ENCODE peak calls at places on chromosome 22, in four cellular contexts. W is AG20443; Z is HEK293T; Q is activated CD8-positive, alpha-beta memory T cell treated with anti-CD3 and anti-CD28 coated beads for 24 hours. P is an unnamed sample.
A peak's percentile ranks its signal among the peaks of the same experiment; 100 is the strongest.

GRCh38 chr22:17606472-17606871 is 22.1 kb downstream of the ATP6V1E1 start:
- DNase-seq in Z (no peak), W (peak; percentile 22), Q (no peak), P (no peak)

GRCh38 chr22:31441652-31442051 is 42.2 kb downstream of the DRG1 start:
- DNase-seq in Q (no peak), Z (no peak), W (no peak), P (no peak)

GRCh38 chr22:27745809-27746208 is 55.7 kb downstream of the MN1 start:
- DNase-seq in W (no peak), Q (no peak), Z (no peak), P (no peak)

GRCh38 chr22:24067587-24068376 is 56.7 kb downstream of the CABIN1 start:
- DNase-seq in W (no peak), Z (no peak), Q (no peak), P (no peak)

GRCh38 chr22:48703265-48703941 is 1124.3 kb downstream of the BRD1 start:
- DNase-seq in W (no peak), Z (no peak), Q (no peak), P (no peak)

GRCh38 chr22:36337365-36338130 is 50.2 kb downstream of the MYH9 start:
- DNase-seq in W (no peak), Z (no peak), Q (no peak), P (no peak)

GRCh38 chr22:50089231-50090140 is at the start of gene MOV10L1:
- DNase-seq in Q (no peak), W (peak; percentile 50), Z (no peak), P (no peak)

GRCh38 chr22:42747701-42748513 is 27.2 kb upstream of the A4GALT start:
- DNase-seq in Z (no peak), W (peak; percentile 67), Q (no peak), P (peak; percentile 51)

GRCh38 chr22:26023104-26023775 is 146.0 kb upstream of the SEZ6L start:
- DNase-seq in W (no peak), Q (no peak), Z (no peak), P (no peak)

GRCh38 chr22:49567894-49568750 is 259.6 kb downstream of the BRD1 start:
- DNase-seq in Z (no peak), W (no peak), Q (no peak), P (no peak)

GRCh38 chr22:21076907-21077625 is 31.3 kb downstream of the LRRC74B start:
- DNase-seq in W (no peak), Z (no peak), Q (no peak), P (no peak)

GRCh38 chr22:47858773-47859306 is 1096.4 kb downstream of the TBC1D22A start:
- DNase-seq in Z (no peak), W (no peak), Q (no peak), P (no peak)

GRCh38 chr22:48510599-48510998 is 1317.1 kb downstream of the BRD1 start:
- DNase-seq in W (no peak), Z (no peak), Q (no peak), P (no peak)

GRCh38 chr22:22064580-22064979 is 82.0 kb upstream of the TOP3B start:
- DNase-seq in Z (no peak), W (no peak), Q (no peak), P (no peak)

GRCh38 chr22:38313384-38313955 is 3.8 kb downstream of the CSNK1E start:
- DNase-seq in W (peak; percentile 77), Q (no peak), Z (no peak), P (no peak)

GRCh38 chr22:46791201-46791731 is 28.8 kb downstream of the TBC1D22A start:
- DNase-seq in W (peak; percentile 82), Z (no peak), Q (peak; percentile 88), P (no peak)

GRCh38 chr22:48576333-48577013 is 1251.2 kb downstream of the BRD1 start:
- DNase-seq in W (peak; percentile 79), Q (no peak), Z (no peak), P (peak; percentile 35)

GRCh38 chr22:23150762-23151161 is 5.5 kb downstream of the RAB36 start:
- DNase-seq in Z (no peak), W (no peak), Q (no peak), P (no peak)

GRCh38 chr22:31313366-31314147 is 21.3 kb upstream of the PIK3IP1 start:
- DNase-seq in Z (peak; percentile 77), W (peak; percentile 86), Q (peak; percentile 85), P (peak; percentile 38)

GRCh38 chr22:36853407-36854099 is 7.3 kb upstream of the NCF4 start:
- DNase-seq in Z (peak; percentile 83), W (peak; percentile 62), Q (peak; percentile 96), P (peak; percentile 40)

GRCh38 chr22:27776410-27776958 is 25.1 kb downstream of the MN1 start:
- DNase-seq in Q (no peak), W (peak; percentile 84), Z (no peak), P (no peak)

GRCh38 chr22:46810856-46811786 is 48.7 kb downstream of the TBC1D22A start:
- DNase-seq in W (no peak), Q (peak; percentile 50), Z (no peak), P (no peak)

GRCh38 chr22:32818446-32819115 is 17.1 kb downstream of the TIMP3 start:
- DNase-seq in Q (no peak), W (no peak), Z (no peak), P (no peak)

GRCh38 chr22:20011993-20012740 is 4.5 kb downstream of the ARVCF start:
- DNase-seq in Q (no peak), Z (no peak), W (no peak), P (no peak)

GRCh38 chr22:49035818-49036457 is 791.7 kb downstream of the BRD1 start:
- DNase-seq in W (no peak), Q (no peak), Z (no peak), P (no peak)

GRCh38 chr22:46058591-46059519 is 81.9 kb upstream of the WNT7B start:
- DNase-seq in Q (peak; percentile 54), Z (no peak), W (peak; percentile 10), P (no peak)

GRCh38 chr22:24106385-24107381 is 74.6 kb upstream of the SUSD2 start:
- DNase-seq in Z (no peak), Q (peak; percentile 67), W (no peak), P (no peak)

GRCh38 chr22:50674606-50675552 is 2.3 kb downstream of the SHANK3 start:
- DNase-seq in W (peak; percentile 61), Z (peak; percentile 84), Q (peak; percentile 65), P (peak; percentile 40)

GRCh38 chr22:25899566-25899965 is 157.6 kb downstream of the MYO18B start:
- DNase-seq in Z (no peak), Q (no peak), W (no peak), P (no peak)

GRCh38 chr22:37959231-37959825 is 5.8 kb downstream of the POLR2F start:
- DNase-seq in Z (no peak), W (no peak), Q (no peak), P (no peak)

GRCh38 chr22:46432164-46433068 is 96.9 kb downstream of the TRMU start:
- DNase-seq in Z (no peak), Q (peak; percentile 72), W (no peak), P (no peak)

GRCh38 chr22:20028855-20029549 is 8.1 kb downstream of the TANGO2 start:
- DNase-seq in W (no peak), Q (no peak), Z (no peak), P (no peak)

GRCh38 chr22:28021998-28022660 is 103.1 kb upstream of the PITPNB start:
- DNase-seq in Q (no peak), Z (no peak), W (no peak), P (no peak)

GRCh38 chr22:49790912-49791311 is 36.8 kb downstream of the BRD1 start:
- DNase-seq in W (peak; percentile 91), Z (no peak), Q (no peak), P (no peak)

GRCh38 chr22:50061824-50062355 is 3.8 kb upstream of the TTLL8 start:
- DNase-seq in W (no peak), Q (no peak), Z (no peak), P (no peak)

GRCh38 chr22:40626826-40627225 is 9.7 kb downstream of the MRTFA start:
- DNase-seq in Q (no peak), Z (no peak), W (no peak), P (no peak)

GRCh38 chr22:25451480-25452114 is 112.9 kb upstream of the GRK3 start:
- DNase-seq in Z (no peak), W (no peak), Q (no peak), P (no peak)

P was measured in SK-N-DZ.